ENCODE peak calls at places on chromosomes 16 and 17, in four cellular contexts. One of them, this sample, is unnamed.

GRCh38 chr17:68383443-68384321 is 73.6 kb downstream of the WIPI1 start:
- DNase-seq in effector memory CD4-positive, alpha-beta T cell: no peak
- DNase-seq in mammary epithelial cell: peak; percentile 14
- DNase-seq in pancreas: no peak
- DNase-seq in this sample: peak; percentile 89

GRCh38 chr17:39608601-39609000 is 881 bp upstream of the NEUROD2 start:
- DNase-seq in effector memory CD4-positive, alpha-beta T cell: no peak
- DNase-seq in mammary epithelial cell: no peak
- DNase-seq in pancreas: no peak
- DNase-seq in this sample: no peak

GRCh38 chr16:49458656-49459445 is 85.2 kb downstream of the C16orf78 start:
- DNase-seq in effector memory CD4-positive, alpha-beta T cell: no peak
- DNase-seq in mammary epithelial cell: no peak
- DNase-seq in pancreas: peak; percentile 11
- DNase-seq in this sample: no peak

GRCh38 chr17:65103896-65104295 is 33.3 kb upstream of the RGS9 start:
- DNase-seq in effector memory CD4-positive, alpha-beta T cell: no peak
- DNase-seq in mammary epithelial cell: peak; percentile 75
- DNase-seq in pancreas: no peak
- DNase-seq in this sample: peak; percentile 49

GRCh38 chr17:57954421-57955182 is 610 bp downstream of the CUEDC1 start:
- DNase-seq in effector memory CD4-positive, alpha-beta T cell: no peak
- DNase-seq in mammary epithelial cell: no peak
- DNase-seq in pancreas: peak; percentile 77
- DNase-seq in this sample: peak; percentile 89

GRCh38 chr16:3912897-3913296 is 32.4 kb upstream of the CREBBP start:
- DNase-seq in effector memory CD4-positive, alpha-beta T cell: no peak
- DNase-seq in mammary epithelial cell: no peak
- DNase-seq in pancreas: peak; percentile 25
- DNase-seq in this sample: no peak

GRCh38 chr17:57413848-57414651 is 157.7 kb downstream of the MSI2 start:
- DNase-seq in effector memory CD4-positive, alpha-beta T cell: no peak
- DNase-seq in mammary epithelial cell: no peak
- DNase-seq in pancreas: no peak
- DNase-seq in this sample: no peak

GRCh38 chr16:66152841-66153525 is 213.5 kb upstream of the CDH5 start:
- DNase-seq in effector memory CD4-positive, alpha-beta T cell: no peak
- DNase-seq in mammary epithelial cell: no peak
- DNase-seq in pancreas: no peak
- DNase-seq in this sample: no peak

GRCh38 chr16:47492428-47493357 is 31.6 kb downstream of the PHKB start:
- DNase-seq in effector memory CD4-positive, alpha-beta T cell: no peak
- DNase-seq in mammary epithelial cell: no peak
- DNase-seq in pancreas: no peak
- DNase-seq in this sample: no peak

GRCh38 chr17:35617505-35617904 is 30.4 kb downstream of the AP2B1 start:
- DNase-seq in effector memory CD4-positive, alpha-beta T cell: no peak
- DNase-seq in mammary epithelial cell: no peak
- DNase-seq in pancreas: no peak
- DNase-seq in this sample: no peak

GRCh38 chr17:75160211-75160610 is 5.9 kb upstream of the JPT1 start:
- DNase-seq in effector memory CD4-positive, alpha-beta T cell: no peak
- DNase-seq in mammary epithelial cell: no peak
- DNase-seq in pancreas: no peak
- DNase-seq in this sample: no peak

DNA sequence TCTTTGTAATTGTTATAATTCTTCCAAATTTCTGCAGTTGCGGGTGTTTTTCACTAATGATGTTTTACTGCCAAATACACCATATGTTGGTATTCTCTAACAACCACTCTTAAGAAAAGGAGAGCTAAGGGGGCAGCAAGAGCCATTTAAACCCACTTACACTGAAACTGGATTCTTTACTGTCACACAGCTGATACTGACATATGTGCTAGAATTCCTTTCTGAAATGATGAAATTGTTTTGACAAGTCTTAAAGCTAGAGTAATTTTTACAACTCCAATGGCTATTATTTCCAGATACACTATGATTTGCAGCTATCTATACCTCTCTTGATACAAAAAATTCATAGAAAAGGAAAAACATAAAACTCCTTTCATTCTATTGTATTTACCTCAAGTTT is 483.1 kb downstream of the CDH11 start:
- DNase-seq in effector memory CD4-positive, alpha-beta T cell: no peak
- DNase-seq in mammary epithelial cell: no peak
- DNase-seq in pancreas: no peak
- DNase-seq in this sample: no peak
- H3K9me3 ChIP-seq in effector memory CD4-positive, alpha-beta T cell: no peaks in the 10 kb centered on the region
- H3K9me3 ChIP-seq in mammary epithelial cell: no peaks in the 10 kb centered on the region
- H3K9me3 ChIP-seq in pancreas: no peaks in the 10 kb centered on the region
- H3K9me3 ChIP-seq in this sample: no peaks in the 10 kb centered on the region

DNA sequence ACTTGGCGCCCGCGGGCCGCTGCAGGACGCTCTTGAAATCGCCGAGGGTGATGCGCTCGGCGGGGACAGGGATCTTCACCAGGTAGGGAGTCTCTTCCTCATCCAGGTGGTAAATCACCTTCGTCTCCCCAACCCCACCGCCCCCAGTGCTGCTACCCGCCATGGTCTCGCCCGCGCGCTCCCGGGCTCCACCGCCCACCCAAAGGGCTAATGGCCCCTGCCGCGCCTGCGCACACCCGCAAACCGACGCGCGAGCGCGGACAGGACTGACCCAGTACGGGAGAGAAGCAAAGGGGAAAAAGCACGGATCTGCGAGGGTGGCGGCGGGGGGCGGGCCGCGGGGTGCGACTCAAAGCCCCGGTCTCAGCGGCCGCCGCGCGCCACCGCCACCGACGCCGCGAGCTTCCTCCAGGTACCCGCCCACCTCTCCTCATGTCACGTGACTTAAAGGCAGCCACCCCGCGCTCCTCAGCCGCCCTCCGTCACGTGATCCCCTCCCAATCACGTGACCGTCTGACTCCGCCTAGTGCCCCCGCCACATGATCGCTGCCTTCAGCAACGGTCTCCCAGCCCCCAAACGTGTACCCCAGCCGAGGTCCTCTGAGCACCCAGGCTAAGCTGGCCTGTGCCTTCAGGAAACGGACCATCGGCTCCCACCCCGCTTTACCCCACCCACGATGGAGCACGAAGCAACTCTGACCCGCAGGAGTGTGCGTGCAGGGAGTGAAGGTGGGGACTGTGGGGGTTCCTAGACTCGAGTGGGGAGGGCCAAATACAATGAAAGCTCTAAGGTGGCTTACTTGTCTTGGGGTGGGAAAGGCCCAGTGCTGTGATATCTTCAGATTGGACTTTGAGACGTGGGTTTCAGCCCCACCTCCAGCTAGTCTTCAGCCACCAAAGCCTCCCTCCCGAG is at the start of gene DVL2:
- DNase-seq in effector memory CD4-positive, alpha-beta T cell: peak; percentile 89
- DNase-seq in mammary epithelial cell: peak; percentile 86
- DNase-seq in pancreas: peak; percentile 95
- DNase-seq in this sample: peak; percentile 88
- H3K4me3 ChIP-seq in effector memory CD4-positive, alpha-beta T cell: peak within 1 kb of the TSS; percentile 76
- H3K4me3 ChIP-seq in mammary epithelial cell: peak within 1 kb of the TSS; percentile 68
- H3K4me3 ChIP-seq in pancreas: peak within 1 kb of the TSS; percentile 59
- H3K4me3 ChIP-seq in this sample: peak within 1 kb of the TSS; percentile 76

GRCh38 chr17:60468371-60468770 is 46.1 kb downstream of the CHCT1 start:
- DNase-seq in effector memory CD4-positive, alpha-beta T cell: no peak
- DNase-seq in mammary epithelial cell: no peak
- DNase-seq in pancreas: no peak
- DNase-seq in this sample: no peak
- H3K36me3 ChIP-seq in effector memory CD4-positive, alpha-beta T cell: peaks cover 31% of the 10 kb centered on the region
- H3K36me3 ChIP-seq in mammary epithelial cell: peaks cover 20% of the 10 kb centered on the region
- H3K36me3 ChIP-seq in pancreas: peaks cover 2% of the 10 kb centered on the region
- H3K36me3 ChIP-seq in this sample: peaks cover 54% of the 10 kb centered on the region

DNA sequence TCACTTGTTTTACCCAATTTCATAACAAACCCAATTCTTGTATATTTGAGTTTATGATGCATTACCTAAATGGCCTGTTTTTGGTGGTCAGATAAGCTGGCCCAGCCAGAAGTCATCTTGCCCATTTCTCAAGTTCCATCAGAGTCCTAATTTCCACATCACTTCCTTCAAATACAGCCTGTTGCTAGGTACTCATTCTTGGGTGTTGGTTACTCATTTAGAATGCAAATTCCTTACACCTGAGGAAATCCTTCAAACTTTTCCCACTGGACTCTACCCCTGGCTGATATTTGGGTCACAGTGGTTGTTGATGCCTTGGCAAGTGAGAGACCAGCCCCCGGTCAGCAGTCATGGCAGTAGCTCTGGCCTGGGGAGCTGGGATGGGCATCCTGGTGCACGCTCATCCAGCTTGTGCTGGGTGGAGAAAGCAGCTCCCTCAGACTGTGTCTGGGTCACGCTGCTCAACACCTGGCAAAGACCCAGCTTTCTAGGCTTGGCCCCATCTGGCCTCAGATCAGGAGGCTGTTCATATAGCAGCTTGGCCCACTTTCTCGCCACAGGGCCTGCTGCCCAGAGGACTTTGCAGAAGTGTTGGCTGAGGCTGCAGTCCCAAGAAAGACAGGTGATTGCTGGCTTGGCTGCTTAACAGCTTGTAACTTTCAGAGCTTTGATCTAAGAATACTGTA is 25.8 kb downstream of the WSB1 start:
- DNase-seq in effector memory CD4-positive, alpha-beta T cell: no peak
- DNase-seq in mammary epithelial cell: no peak
- DNase-seq in pancreas: peak; percentile 64
- DNase-seq in this sample: peak; percentile 87
- H3K9me3 ChIP-seq in effector memory CD4-positive, alpha-beta T cell: no peaks in the 10 kb centered on the region
- H3K9me3 ChIP-seq in mammary epithelial cell: no peaks in the 10 kb centered on the region
- H3K9me3 ChIP-seq in pancreas: no peaks in the 10 kb centered on the region
- H3K9me3 ChIP-seq in this sample: no peaks in the 10 kb centered on the region

GRCh38 chr16:67430504-67431076 is 331 bp upstream of the HSD11B2 start:
- DNase-seq in effector memory CD4-positive, alpha-beta T cell: no peak
- DNase-seq in mammary epithelial cell: peak; percentile 33
- DNase-seq in pancreas: peak; percentile 79
- DNase-seq in this sample: no peak

GRCh38 chr16:67431077-67431804 is at the start of gene HSD11B2:
- DNase-seq in effector memory CD4-positive, alpha-beta T cell: no peak
- DNase-seq in mammary epithelial cell: peak; percentile 59
- DNase-seq in pancreas: peak; percentile 87
- DNase-seq in this sample: peak; percentile 60

GRCh38 chr16:67428146-67428731 is 2.7 kb upstream of the HSD11B2 start:
- DNase-seq in effector memory CD4-positive, alpha-beta T cell: no peak
- DNase-seq in mammary epithelial cell: peak; percentile 39
- DNase-seq in pancreas: peak; percentile 86
- DNase-seq in this sample: peak; percentile 50

GRCh38 chr16:67429053-67429798 is 1.7 kb upstream of the HSD11B2 start:
- DNase-seq in effector memory CD4-positive, alpha-beta T cell: no peak
- DNase-seq in mammary epithelial cell: no peak
- DNase-seq in pancreas: no peak
- DNase-seq in this sample: no peak

DNA sequence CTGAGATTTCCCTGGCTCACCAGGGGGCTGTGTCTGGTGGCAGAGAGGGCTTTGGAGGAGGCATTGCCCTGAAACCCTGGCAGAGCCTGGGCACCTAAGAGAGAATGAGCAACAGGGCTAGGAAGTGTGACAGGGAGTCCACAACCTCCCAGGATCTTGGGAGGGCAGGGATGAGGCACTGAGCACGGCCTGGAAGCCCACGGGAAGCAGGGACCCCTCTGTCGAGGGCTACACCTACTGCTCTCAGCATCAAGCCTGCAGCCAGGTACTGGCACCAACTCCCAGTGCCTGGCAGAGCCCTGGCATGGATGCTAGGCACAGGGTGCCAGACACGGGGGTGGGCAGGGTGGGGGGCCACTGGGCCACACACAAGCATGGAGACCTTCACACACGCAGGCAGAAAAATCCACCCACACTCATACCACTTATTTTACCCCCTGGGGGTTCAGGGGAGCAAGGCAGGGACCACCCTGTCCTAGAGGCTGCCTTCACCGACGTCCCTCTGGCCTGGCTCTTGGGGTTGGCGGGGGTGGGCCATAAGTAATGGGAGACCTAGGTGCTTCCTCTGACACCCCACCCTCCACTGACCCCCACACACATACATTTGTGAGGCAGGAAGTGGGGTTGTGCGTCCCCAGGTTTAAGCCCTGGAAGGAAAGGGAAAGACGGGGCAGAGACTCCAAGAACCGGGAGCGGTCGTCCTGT is 970 bp upstream of the HSD11B2 start:
- DNase-seq in effector memory CD4-positive, alpha-beta T cell: no peak
- DNase-seq in mammary epithelial cell: no peak
- DNase-seq in pancreas: no peak
- DNase-seq in this sample: no peak
- H3K4me3 ChIP-seq in effector memory CD4-positive, alpha-beta T cell: peak overlapping the region; percentile 47
- H3K4me3 ChIP-seq in mammary epithelial cell: peak overlapping the region; percentile 51
- H3K4me3 ChIP-seq in pancreas: peak overlapping the region; percentile 30
- H3K4me3 ChIP-seq in this sample: no peak overlapping the region

GRCh38 chr16:88723911-88724310 is 17.6 kb downstream of the CTU2 start:
- DNase-seq in effector memory CD4-positive, alpha-beta T cell: no peak
- DNase-seq in mammary epithelial cell: no peak
- DNase-seq in pancreas: no peak
- DNase-seq in this sample: no peak

GRCh38 chr16:88726981-88727380 is 20.7 kb downstream of the CTU2 start:
- DNase-seq in effector memory CD4-positive, alpha-beta T cell: no peak
- DNase-seq in mammary epithelial cell: no peak
- DNase-seq in pancreas: no peak
- DNase-seq in this sample: no peak

GRCh38 chr16:88724855-88725555 is 18.7 kb downstream of the CTU2 start:
- DNase-seq in effector memory CD4-positive, alpha-beta T cell: no peak
- DNase-seq in mammary epithelial cell: no peak
- DNase-seq in pancreas: no peak
- DNase-seq in this sample: no peak

GRCh38 chr16:88726408-88726749 is 20.1 kb downstream of the CTU2 start:
- DNase-seq in effector memory CD4-positive, alpha-beta T cell: no peak
- DNase-seq in mammary epithelial cell: no peak
- DNase-seq in pancreas: no peak
- DNase-seq in this sample: no peak

GRCh38 chr16:88725609-88726407 is 19.5 kb downstream of the CTU2 start:
- DNase-seq in effector memory CD4-positive, alpha-beta T cell: no peak
- DNase-seq in mammary epithelial cell: no peak
- DNase-seq in pancreas: no peak
- DNase-seq in this sample: no peak
- H3K36me3 ChIP-seq in effector memory CD4-positive, alpha-beta T cell: peaks cover 81% of the 10 kb centered on the region
- H3K36me3 ChIP-seq in mammary epithelial cell: peaks cover 27% of the 10 kb centered on the region
- H3K36me3 ChIP-seq in pancreas: no peaks in the 10 kb centered on the region
- H3K36me3 ChIP-seq in this sample: peaks cover 3% of the 10 kb centered on the region

This sample was measured in MG63.